ENCODE peak calls at places on chromosomes 7 and 10, in seven cellular contexts. Z is kidney, A is left ventricle myocardium inferior, U is hepatocyte, N is sigmoid colon, T is mammary epithelial cell, V is psoas muscle. J is an unnamed sample.

GRCh38 chr10:103096130-103096529 is 96.9 kb downstream of the NT5C2 start:
- DNase-seq in N (no peak), Z (no peak), U (no peak), V (no peak), T (no peak), A (no peak), J (no peak)

GRCh38 chr10:99540673-99541531 is 8.2 kb downstream of the NKX2-3 start:
- DNase-seq in N (peak), V (no peak), T (peak), U (peak), Z (peak), A (no peak), J (no peak)

GRCh38 chr10:33291053-33291592 is 43.3 kb downstream of the NRP1 start:
- DNase-seq in A (no peak), V (no peak), U (no peak), N (no peak), T (peak), Z (no peak), J (no peak)

GRCh38 chr7:100902638-100903037 is 7.0 kb upstream of the ACHE start:
- DNase-seq in U (no peak), Z (peak), V (no peak), N (no peak), A (no peak), T (no peak), J (no peak)

GRCh38 chr7:55177589-55178261 is 158.9 kb downstream of the EGFR start:
- DNase-seq in V (no peak), A (peak), N (no peak), Z (peak), T (no peak), U (no peak), J (peak)

GRCh38 chr7:150944066-150945042 is 33.8 kb downstream of the KCNH2 start:
- DNase-seq in T (peak), U (peak), Z (peak), V (no peak), N (peak), A (no peak), J (no peak)

GRCh38 chr7:130024390-130024789 is 26.8 kb downstream of the ZC3HC1 start:
- DNase-seq in V (no peak), A (no peak), Z (no peak), U (no peak), N (no peak), T (no peak), J (no peak)

GRCh38 chr7:27207348-27207985 is 7.6 kb upstream of the HOXA13 start:
- DNase-seq in A (no peak), Z (no peak), U (no peak), N (no peak), V (no peak), T (no peak), J (no peak)

GRCh38 chr10:128779457-128779856 is 653.2 kb upstream of the MKI67 start:
- DNase-seq in U (no peak), A (no peak), V (no peak), N (no peak), T (no peak), Z (no peak), J (no peak)

GRCh38 chr10:106185991-106186390 is 978.5 kb downstream of the SORCS1 start:
- DNase-seq in N (no peak), Z (no peak), T (no peak), U (no peak), V (no peak), A (no peak), J (no peak)

GRCh38 chr7:128954150-128954549 is 16.4 kb downstream of the IRF5 start:
- DNase-seq in V (no peak), U (no peak), N (no peak), A (no peak), Z (no peak), T (no peak), J (no peak)

GRCh38 chr7:157416011-157416410 is 79.2 kb downstream of the DNAJB6 start:
- DNase-seq in Z (no peak), T (no peak), V (no peak), N (no peak), U (no peak), A (no peak), J (no peak)

GRCh38 chr10:52883996-52884871 is 111.7 kb upstream of the MBL2 start:
- DNase-seq in Z (no peak), T (peak), N (no peak), U (peak), V (no peak), A (no peak), J (no peak)

GRCh38 chr7:149291036-149291835 is 29.2 kb downstream of the ZNF783 start:
- DNase-seq in T (no peak), U (no peak), Z (no peak), A (no peak), N (no peak), V (no peak), J (no peak)

GRCh38 chr7:104960741-104961479 is 53.1 kb upstream of the KMT2E start:
- DNase-seq in Z (no peak), U (no peak), T (peak), A (no peak), N (no peak), V (no peak), J (no peak)

GRCh38 chr7:33807779-33808482 is 97.4 kb upstream of the BMPER start:
- DNase-seq in T (peak), Z (no peak), U (peak), V (no peak), A (no peak), N (no peak), J (no peak)

GRCh38 chr10:110016037-110016436 is 8.3 kb downstream of the ADD3 start:
- DNase-seq in N (no peak), Z (no peak), A (no peak), V (no peak), T (no peak), U (peak), J (no peak)

DNA sequence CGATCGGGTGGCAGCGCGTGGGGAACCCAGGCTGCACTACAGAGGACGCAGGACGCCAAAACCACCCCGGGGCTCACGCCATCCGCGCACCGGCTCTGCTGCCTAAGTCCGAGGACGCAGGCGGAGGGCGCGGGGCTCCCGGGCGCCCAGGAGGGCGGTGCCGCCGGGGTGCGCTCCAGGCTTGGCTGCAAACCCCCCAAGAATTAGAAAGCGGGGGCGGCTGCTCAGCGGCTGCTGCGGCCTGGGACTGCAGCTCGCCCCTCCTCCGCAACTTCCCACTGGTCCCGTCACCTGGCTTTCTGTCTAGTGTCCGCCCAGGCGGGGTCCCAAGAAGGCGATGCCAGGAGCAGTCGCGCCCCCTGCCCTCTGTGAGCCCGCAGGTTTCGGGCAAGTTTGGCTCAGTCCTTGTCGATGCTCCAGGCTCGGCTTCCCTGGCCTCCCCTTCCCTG is 1.7 kb upstream of the POU6F2 start:
- DNase-seq in N (no peak), Z (peak), U (peak), V (no peak), A (no peak), T (no peak), J (peak)
- H3K4me3 ChIP-seq in N (peak), Z (no peak), U (peak), V (no peak), A (peak), T (no peak), J (peak)

DNA sequence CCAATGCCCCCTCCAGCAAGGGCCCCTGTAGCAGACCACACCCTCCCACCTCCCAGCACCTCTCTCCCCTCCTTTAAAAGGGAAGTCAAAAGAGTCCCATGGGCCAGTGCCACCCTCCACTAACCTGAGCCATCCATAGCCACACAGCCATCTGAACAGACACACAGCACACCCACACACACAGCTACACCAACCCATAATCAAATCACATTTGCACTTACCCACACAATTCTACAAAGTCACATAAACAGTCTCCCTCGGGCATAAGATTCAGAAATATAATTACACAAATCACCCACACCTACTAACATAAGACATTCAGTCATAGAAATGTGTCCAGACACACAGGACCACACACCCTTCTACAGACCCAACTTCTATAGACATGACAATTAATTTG is 96.3 kb downstream of the HIF1AN start:
- DNase-seq in V (no peak), A (no peak), U (no peak), Z (no peak), N (no peak), T (no peak), J (no peak)
- TF ChIP-seq CTCF in V (no peak), A (no peak), U (no peak), Z (no peak), N (no peak), T (no peak), J (no peak)

GRCh38 chr7:44256459-44256858 is 55.7 kb downstream of the YKT6 start:
- DNase-seq in Z (no peak), N (no peak), V (no peak), U (no peak), T (no peak), A (no peak), J (no peak)
- H3K27ac ChIP-seq in Z (no peak), N (no peak), V (peak), U (no peak), T (no peak), A (peak), J (no peak)

DNA sequence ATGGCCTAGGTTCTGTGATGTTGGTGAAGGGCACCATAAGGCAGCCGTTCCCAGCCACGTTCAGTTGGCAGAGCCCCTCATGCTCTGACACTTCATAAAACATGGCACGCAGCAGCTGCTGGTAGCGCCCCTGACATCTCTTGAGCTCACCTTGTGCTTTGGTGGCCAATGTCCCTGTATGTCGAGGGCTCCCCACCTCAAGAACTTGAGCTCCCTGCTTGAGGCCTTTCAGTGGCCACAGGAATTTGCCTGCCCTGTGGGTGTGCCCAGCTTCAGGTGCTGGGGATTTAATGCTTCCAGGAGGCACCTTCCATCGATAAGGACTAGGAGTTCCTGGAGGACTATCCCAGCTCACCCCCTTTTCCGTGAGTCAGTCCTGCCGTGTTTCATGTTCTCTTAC is 9.5 kb upstream of the ZNF32 start:
- DNase-seq in V (no peak), U (no peak), Z (no peak), N (no peak), T (no peak), A (no peak), J (no peak)
- H3K4me3 ChIP-seq in V (no peak), U (no peak), Z (no peak), N (no peak), T (no peak), A (no peak), J (no peak)

GRCh38 chr10:124559372-124560132 is 97.9 kb downstream of the LHPP start:
- DNase-seq in U (no peak), Z (peak), V (peak), N (no peak), A (no peak), T (no peak), J (peak)

GRCh38 chr10:124558901-124559321 is 97.3 kb downstream of the LHPP start:
- DNase-seq in Z (peak), N (no peak), U (no peak), V (peak), A (no peak), T (no peak), J (no peak)

GRCh38 chr10:124557648-124558338 is 96.2 kb downstream of the LHPP start:
- DNase-seq in A (no peak), U (no peak), Z (peak), T (no peak), V (peak), N (no peak), J (no peak)

GRCh38 chr10:124558339-124558685 is 96.7 kb downstream of the LHPP start:
- DNase-seq in V (no peak), Z (no peak), T (no peak), A (no peak), N (no peak), U (no peak), J (no peak)

DNA sequence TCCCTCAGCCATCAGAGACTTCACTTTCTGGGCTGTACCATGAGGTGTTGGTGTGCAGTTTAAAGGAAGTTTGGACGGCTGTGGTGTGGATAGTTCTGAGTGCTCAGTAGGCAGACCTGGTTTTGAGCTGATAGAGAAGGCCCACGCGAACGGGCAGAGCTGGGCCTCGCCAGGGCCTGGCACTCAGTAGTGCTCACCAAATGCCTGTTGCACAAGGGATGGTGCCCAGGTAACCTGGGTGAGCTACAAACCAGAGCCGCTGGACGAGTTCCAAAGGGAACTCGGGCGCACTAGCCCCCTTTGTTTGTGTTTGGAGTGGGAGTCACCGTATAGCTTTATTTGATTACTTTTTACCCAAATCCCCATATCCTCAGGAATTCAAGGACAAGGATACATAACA is 95.5 kb downstream of the LHPP start:
- DNase-seq in Z (peak), T (no peak), V (peak), A (no peak), N (no peak), U (no peak), J (no peak)
- TF ChIP-seq CTCF in Z (no peak), T (no peak), V (no peak), A (no peak), N (no peak), U (no peak), J (no peak)

GRCh38 chr7:134936893-134937520 is 49.3 kb upstream of the AGBL3 start:
- DNase-seq in A (no peak), Z (no peak), V (no peak), U (no peak), N (no peak), T (no peak), J (no peak)
- H3K27ac ChIP-seq in A (peak), Z (no peak), V (no peak), U (peak), N (peak), T (no peak), J (no peak)

DNA sequence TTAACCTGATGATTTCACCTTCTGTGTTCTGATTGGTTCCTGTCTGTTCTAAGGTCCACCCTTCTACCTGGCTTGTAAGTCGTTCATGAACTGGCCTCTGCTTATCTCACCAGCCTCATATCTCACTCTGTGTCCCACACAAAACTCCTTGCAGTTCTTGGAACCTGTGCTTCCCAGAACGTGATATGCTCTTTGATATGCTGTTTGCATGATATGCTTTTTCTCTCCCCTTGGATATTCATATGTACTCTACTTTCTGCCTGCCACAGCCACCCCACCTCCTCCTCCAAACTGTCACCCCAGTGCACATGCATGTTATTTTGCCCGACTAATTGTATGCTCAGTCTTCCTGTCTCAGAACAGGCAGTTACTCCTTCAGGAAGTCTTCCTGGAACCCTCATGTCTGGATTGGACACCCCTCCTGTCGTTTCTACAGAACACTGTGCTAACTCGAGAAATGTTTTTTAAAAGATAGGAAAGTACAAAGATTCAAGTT is 1.9 kb upstream of the ITPRIP start:
- DNase-seq in U (peak), A (no peak), N (no peak), Z (no peak), V (no peak), T (no peak), J (no peak)
- H3K4me3 ChIP-seq in U (no peak), A (peak), N (no peak), Z (peak), V (peak), T (no peak), J (no peak)

GRCh38 chr10:14594878-14595525 is 179.7 kb downstream of the FAM107B start:
- DNase-seq in N (no peak), T (no peak), V (no peak), U (no peak), Z (no peak), A (no peak), J (no peak)
- TF ChIP-seq CTCF in N (no peak), T (no peak), V (no peak), U (no peak), Z (no peak), A (no peak), J (no peak)

J was measured in dorsolateral prefrontal cortex.